ENCODE peak calls at places on chromosome 4, in eight cellular contexts. G is CD8-positive, alpha-beta memory T cell; Q is neuronal stem cell; W is tibial artery; M is hepatocyte; Y is breast epithelium; P is upper lobe of right lung; B is H7. A is an unnamed sample.

GRCh38 chr4:181909368-181909767 is 333.8 kb upstream of the TENM3 start:
- DNase-seq in W (no peak), M (peak; percentile 55), Y (no peak), G (no peak), B (no peak), P (no peak), Q (no peak), A (no peak)

GRCh38 chr4:94447754-94448411 is 3.9 kb upstream of the PDLIM5 start:
- DNase-seq in B (no peak), Q (no peak), W (no peak), G (no peak), P (no peak), Y (no peak), M (no peak), A (no peak)

GRCh38 chr4:107619065-107619464 is 101.0 kb downstream of the PAPSS1 start:
- DNase-seq in P (no peak), B (no peak), G (no peak), W (no peak), M (peak; percentile 17), Y (no peak), Q (no peak), A (no peak)

GRCh38 chr4:54525602-54526001 is 132.2 kb upstream of the KIT start:
- DNase-seq in W (no peak), Q (no peak), M (no peak), Y (peak; percentile 73), P (no peak), G (no peak), B (no peak), A (no peak)

GRCh38 chr4:13240066-13240465 is 244.1 kb downstream of the RAB28 start:
- DNase-seq in W (no peak), M (no peak), Y (no peak), G (no peak), P (no peak), Q (no peak), B (no peak), A (no peak)

GRCh38 chr4:142846729-142847606 is 867 bp upstream of the INPP4B start:
- DNase-seq in Y (peak; percentile 32), Q (peak; percentile 32), G (peak; percentile 57), W (peak; percentile 67), B (peak; percentile 30), M (peak; percentile 72), P (no peak), A (no peak)

GRCh38 chr4:76212851-76213414 is 691 bp downstream of the SCARB2 start:
- DNase-seq in M (no peak), B (peak; percentile 20), Y (no peak), P (no peak), G (peak; percentile 80), W (no peak), Q (no peak), A (no peak)

GRCh38 chr4:120218981-120219380 is 152.3 kb upstream of the MAD2L1 start:
- DNase-seq in M (no peak), G (no peak), Q (no peak), B (no peak), P (no peak), W (no peak), Y (no peak), A (no peak)

GRCh38 chr4:114082348-114082747 is 102.9 kb upstream of the ARSJ start:
- DNase-seq in G (no peak), B (no peak), M (no peak), P (no peak), Q (no peak), W (no peak), Y (no peak), A (no peak)

GRCh38 chr4:25361253-25361652 is 15.8 kb upstream of the ANAPC4 start:
- DNase-seq in Y (no peak), G (no peak), M (no peak), W (no peak), P (no peak), Q (no peak), B (no peak), A (no peak)

GRCh38 chr4:26931961-26932360 is 71.3 kb downstream of the STIM2 start:
- DNase-seq in B (no peak), M (no peak), G (no peak), P (no peak), W (no peak), Y (no peak), Q (no peak), A (no peak)

GRCh38 chr4:629916-630641 is 4.7 kb downstream of the PDE6B start:
- DNase-seq in W (peak; percentile 27), P (peak; percentile 39), Y (no peak), B (peak; percentile 64), G (no peak), Q (no peak), M (no peak), A (no peak)

GRCh38 chr4:123997116-123997515 is 600.5 kb downstream of the SPRY1 start:
- DNase-seq in G (no peak), B (no peak), P (no peak), Y (no peak), W (no peak), M (no peak), Q (peak; percentile 57), A (no peak)

GRCh38 chr4:107818301-107818910 is 6.3 kb upstream of the SGMS2 start:
- DNase-seq in M (no peak), B (no peak), G (no peak), Y (no peak), W (no peak), P (no peak), Q (no peak), A (no peak)

DNA sequence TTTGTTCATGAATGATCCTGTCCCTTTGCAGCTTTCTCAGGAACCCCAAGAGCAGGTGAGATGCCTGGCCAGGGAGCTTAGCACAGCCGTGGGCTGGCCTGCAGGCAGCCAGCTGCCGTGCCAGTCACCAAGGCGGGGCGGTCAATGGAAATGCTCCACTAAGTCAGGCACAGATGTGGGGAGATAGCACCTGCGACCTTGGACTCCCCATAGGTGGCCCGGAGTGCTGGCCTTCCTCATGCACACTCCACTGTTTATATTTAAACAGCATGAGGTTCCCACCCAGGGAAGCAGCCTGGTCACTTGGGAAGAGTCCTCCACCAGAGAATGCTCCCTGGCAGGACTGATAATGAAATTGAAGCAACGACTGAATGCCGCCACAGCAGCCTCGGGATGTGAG is 14.2 kb upstream of the ADRA2C start:
- DNase-seq in P (no peak), Q (no peak), Y (no peak), B (no peak), M (no peak), G (no peak), W (no peak), A (no peak)
- H3K27me3 ChIP-seq in P (peaks cover 27% of the 10 kb centered on the region), Q (peaks cover 51% of the 10 kb centered on the region), Y (no peaks in the 10 kb centered on the region), B (no peaks in the 10 kb centered on the region), M (peaks cover 21% of the 10 kb centered on the region), G (peaks cover 9% of the 10 kb centered on the region), W (no peaks in the 10 kb centered on the region), A (no peaks in the 10 kb centered on the region)

GRCh38 chr4:8238061-8238511 is 31.5 kb upstream of the HTRA3 start:
- DNase-seq in W (no peak), P (no peak), B (no peak), G (no peak), M (peak; percentile 78), Y (no peak), Q (no peak), A (no peak)

GRCh38 chr4:8236141-8236919 is 33.2 kb upstream of the HTRA3 start:
- DNase-seq in G (no peak), B (peak; percentile 59), Y (no peak), M (no peak), Q (no peak), P (no peak), W (no peak), A (no peak)

GRCh38 chr4:8237256-8237989 is 32.1 kb upstream of the HTRA3 start:
- DNase-seq in W (no peak), B (peak; percentile 72), P (no peak), Y (no peak), Q (no peak), G (no peak), M (no peak), A (no peak)

GRCh38 chr4:8235686-8236085 is 33.9 kb upstream of the HTRA3 start:
- DNase-seq in Y (no peak), Q (no peak), G (no peak), B (no peak), W (no peak), P (no peak), M (no peak), A (no peak)

DNA sequence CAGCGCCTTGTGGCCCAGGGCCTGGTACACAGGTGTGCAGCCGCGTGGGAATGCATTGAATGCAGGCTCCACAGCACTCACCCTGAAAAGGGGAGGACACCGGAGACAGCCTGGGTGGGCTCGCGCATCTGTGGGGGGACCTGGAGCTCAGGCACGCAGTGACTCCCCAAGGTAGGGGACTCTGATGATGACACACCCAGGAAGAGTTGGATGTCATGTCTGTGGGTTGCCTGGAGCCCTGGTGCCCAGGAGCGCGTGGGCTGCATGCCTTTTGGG is 32.7 kb upstream of the HTRA3 start:
- DNase-seq in P (no peak), Q (no peak), G (no peak), B (peak; percentile 38), M (no peak), Y (no peak), W (no peak), A (no peak)
- H3K36me3 ChIP-seq in P (peaks cover 71% of the 10 kb centered on the region), Q (no peaks in the 10 kb centered on the region), G (peaks cover 15% of the 10 kb centered on the region), B (no peaks in the 10 kb centered on the region), M (no peaks in the 10 kb centered on the region), Y (no peaks in the 10 kb centered on the region), W (peaks cover 4% of the 10 kb centered on the region), A (peaks cover 2% of the 10 kb centered on the region)

GRCh38 chr4:151561551-151562256 is 152.7 kb downstream of the FHIP1A start:
- DNase-seq in Y (no peak), P (no peak), B (no peak), Q (no peak), W (no peak), M (no peak), G (no peak), A (no peak)
- H3K27me3 ChIP-seq in Y (no peaks in the 10 kb centered on the region), P (no peaks in the 10 kb centered on the region), B (no peaks in the 10 kb centered on the region), Q (peaks cover 5% of the 10 kb centered on the region), W (no peaks in the 10 kb centered on the region), M (no peaks in the 10 kb centered on the region), G (no peaks in the 10 kb centered on the region), A (no peaks in the 10 kb centered on the region)

DNA sequence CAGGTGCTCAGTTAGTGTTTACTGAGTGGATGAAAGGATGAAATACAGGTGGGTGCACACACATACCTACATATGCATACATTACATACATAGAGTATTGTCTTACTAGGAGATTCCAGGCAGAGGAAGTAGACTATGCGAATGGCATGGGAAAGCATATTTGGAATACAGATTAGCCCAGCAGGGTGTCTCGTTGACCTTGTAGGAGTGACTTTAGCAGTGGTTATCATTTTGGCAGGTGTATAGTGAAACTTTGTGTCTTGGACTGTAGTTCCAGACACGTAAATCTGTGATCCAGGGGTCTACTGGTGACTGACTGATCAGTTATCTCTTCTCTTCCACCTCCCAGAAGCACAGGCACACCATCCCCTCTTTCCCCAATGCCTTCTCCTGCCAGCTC is 86.3 kb downstream of the KLHL8 start:
- DNase-seq in P (no peak), B (no peak), M (no peak), W (no peak), Q (no peak), Y (no peak), G (no peak), A (no peak)
- H3K36me3 ChIP-seq in P (peaks cover 99% of the 10 kb centered on the region), B (peaks cover 26% of the 10 kb centered on the region), M (peaks cover 10% of the 10 kb centered on the region), W (peaks cover 82% of the 10 kb centered on the region), Q (peaks cover 83% of the 10 kb centered on the region), Y (no peaks in the 10 kb centered on the region), G (peaks cover 14% of the 10 kb centered on the region), A (peaks cover 34% of the 10 kb centered on the region)

GRCh38 chr4:80268936-80269335 is 2.5 kb downstream of the FGF5 start:
- DNase-seq in B (no peak), W (no peak), Q (no peak), M (no peak), P (no peak), G (no peak), Y (no peak), A (no peak)
- H3K27me3 ChIP-seq in B (peaks cover 73% of the 10 kb centered on the region), W (peaks cover 4% of the 10 kb centered on the region), Q (peaks cover 65% of the 10 kb centered on the region), M (peaks cover 82% of the 10 kb centered on the region), P (peaks cover 65% of the 10 kb centered on the region), G (peaks cover 33% of the 10 kb centered on the region), Y (no peaks in the 10 kb centered on the region), A (peaks cover 5% of the 10 kb centered on the region)

A was measured in thoracic aorta.